ENCODE peak calls at places on chromosomes 2 and 18, in four cellular contexts. E is BJ, R is brain microvascular endothelial cell, L is AG04450. O is an unnamed sample.

GRCh38 chr2:156331572-156332451 is 709 bp downstream of the NR4A2 start:
- DNase-seq in E (no peak), R (peak; percentile 83), L (no peak), O (peak; percentile 60)

GRCh38 chr2:179410552-179411356 is 146.1 kb upstream of the SESTD1 start:
- DNase-seq in E (no peak), R (peak; percentile 73), L (peak; percentile 23), O (peak; percentile 11)

GRCh38 chr2:112092286-112093041 is 37.4 kb downstream of the TMEM87B start:
- DNase-seq in E (peak; percentile 33), R (peak; percentile 67), L (peak; percentile 37), O (peak; percentile 36)

GRCh38 chr18:48032876-48033769 is 102.7 kb upstream of the SMAD2 start:
- DNase-seq in E (no peak), R (peak; percentile 57), L (no peak), O (peak; percentile 17)

GRCh38 chr2:68196120-68196716 is 38.5 kb downstream of the PNO1 start:
- DNase-seq in E (no peak), R (peak; percentile 33), L (no peak), O (no peak)

GRCh38 chr2:189210250-189211075 is 30.9 kb upstream of the COL5A2 start:
- DNase-seq in E (peak; percentile 94), R (peak; percentile 85), L (peak; percentile 93), O (peak; percentile 92)

GRCh38 chr2:109151519-109151918 is 22.5 kb downstream of the SH3RF3 start:
- DNase-seq in E (no peak), R (no peak), L (no peak), O (no peak)

GRCh38 chr2:71831208-71831577 is 316.5 kb downstream of the CYP26B1 start:
- DNase-seq in E (peak; percentile 92), R (peak; percentile 88), L (peak; percentile 46), O (peak; percentile 41)

GRCh38 chr2:20579866-20580265 is 71.0 kb downstream of the HS1BP3 start:
- DNase-seq in E (no peak), R (no peak), L (no peak), O (no peak)

GRCh38 chr2:174013310-174013751 is 48.2 kb upstream of the SP3 start:
- DNase-seq in E (no peak), R (no peak), L (no peak), O (no peak)

GRCh38 chr18:79507076-79507545 is 111.4 kb downstream of the NFATC1 start:
- DNase-seq in E (no peak), R (peak; percentile 29), L (no peak), O (no peak)

GRCh38 chr2:98488252-98488651 is 43.6 kb downstream of the INPP4A start:
- DNase-seq in E (no peak), R (no peak), L (no peak), O (no peak)

GRCh38 chr2:65309699-65310098 is 82.1 kb downstream of the ACTR2 start:
- DNase-seq in E (no peak), R (no peak), L (no peak), O (no peak)

GRCh38 chr18:45687617-45688016 is 36.4 kb upstream of the SLC14A1 start:
- DNase-seq in E (no peak), R (no peak), L (no peak), O (no peak)

GRCh38 chr2:12675352-12675795 is 41.4 kb upstream of the TRIB2 start:
- DNase-seq in E (no peak), R (peak; percentile 76), L (no peak), O (no peak)

GRCh38 chr18:54416459-54416858 is 58.8 kb downstream of the C18orf54 start:
- DNase-seq in E (peak; percentile 68), R (peak; percentile 68), L (no peak), O (peak; percentile 86)

GRCh38 chr18:80157708-80158343 is 48.8 kb downstream of the ADNP2 start:
- DNase-seq in E (no peak), R (peak; percentile 58), L (peak; percentile 51), O (peak; percentile 31)

GRCh38 chr2:68491582-68491981 is 24.2 kb downstream of the APLF start:
- DNase-seq in E (no peak), R (no peak), L (no peak), O (no peak)

GRCh38 chr2:85231242-85231805 is 96.5 kb downstream of the TGOLN2 start:
- DNase-seq in E (no peak), R (no peak), L (no peak), O (no peak)

GRCh38 chr2:226611944-226612318 is 187.7 kb downstream of the IRS1 start:
- DNase-seq in E (no peak), R (no peak), L (no peak), O (peak; percentile 31)

GRCh38 chr2:121140734-121141133 is 144.3 kb downstream of the TFCP2L1 start:
- DNase-seq in E (no peak), R (no peak), L (no peak), O (no peak)

GRCh38 chr2:216664593-216665034 is 30.7 kb downstream of the IGFBP5 start:
- DNase-seq in E (no peak), R (peak; percentile 50), L (no peak), O (no peak)

GRCh38 chr2:15159751-15160177 is 401.4 kb downstream of the NBAS start:
- DNase-seq in E (no peak), R (peak; percentile 71), L (peak; percentile 23), O (no peak)

GRCh38 chr18:23484783-23485182 is 18.5 kb upstream of the RMC1 start:
- DNase-seq in E (no peak), R (no peak), L (no peak), O (no peak)

GRCh38 chr2:135688978-135689377 is 52.7 kb upstream of the UBXN4 start:
- DNase-seq in E (no peak), R (no peak), L (no peak), O (no peak)

DNA sequence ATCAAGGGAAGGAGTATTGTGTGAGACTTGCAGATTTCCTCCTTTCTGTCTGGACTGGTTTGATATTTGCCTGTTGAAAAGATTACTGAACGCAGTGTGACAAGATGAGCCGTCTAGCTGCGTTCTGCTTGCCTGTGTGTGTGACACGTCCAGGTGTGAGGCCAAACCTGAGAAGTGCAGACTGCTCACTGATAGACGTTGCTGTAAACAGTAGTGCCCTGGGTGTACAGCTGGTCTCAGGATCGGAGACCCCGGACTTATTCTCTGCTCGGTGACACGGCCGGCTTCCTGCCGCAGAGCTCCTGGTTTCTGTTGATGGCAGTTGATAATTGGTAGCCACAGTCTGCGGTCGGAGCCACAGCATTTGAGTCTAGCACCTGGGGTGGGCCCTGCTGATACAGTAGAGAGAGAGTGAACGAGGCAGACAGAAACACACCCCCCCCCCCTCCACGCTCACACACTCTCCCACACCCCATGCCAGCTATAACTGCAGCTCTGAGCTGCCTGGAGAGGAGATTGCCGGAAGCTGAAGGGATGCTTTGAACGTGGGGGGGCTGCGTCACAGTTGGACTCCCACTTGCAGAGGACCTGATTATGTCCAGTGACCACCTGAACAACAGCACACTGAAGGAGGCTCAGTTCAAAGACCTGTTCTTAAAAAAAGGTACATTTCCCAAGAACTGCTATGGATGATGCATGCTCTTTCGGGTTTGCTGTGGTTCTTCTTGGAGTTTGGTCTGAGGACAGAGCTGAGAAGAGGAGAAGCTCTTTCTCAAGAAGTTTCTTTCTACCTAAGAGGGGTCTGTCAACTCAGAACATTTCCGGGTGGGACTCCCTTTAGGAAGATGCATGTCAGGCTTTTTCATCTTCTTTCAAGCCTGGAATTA is 114.0 kb downstream of the FAM210A start:
- DNase-seq in E (no peak), R (no peak), L (no peak), O (no peak)
- H3K4me3 ChIP-seq in E (no peak overlapping the region), R (peak overlapping the region; percentile 9), L (no peak overlapping the region), O (peak overlapping the region; percentile 20)

GRCh38 chr18:25229858-25230257 is 122.1 kb downstream of the ZNF521 start:
- DNase-seq in E (no peak), R (no peak), L (no peak), O (no peak)

GRCh38 chr18:25230658-25231326 is 121.2 kb downstream of the ZNF521 start:
- DNase-seq in E (peak; percentile 67), R (peak; percentile 68), L (peak; percentile 80), O (peak; percentile 90)

GRCh38 chr18:25229080-25229479 is 122.9 kb downstream of the ZNF521 start:
- DNase-seq in E (peak; percentile 53), R (peak; percentile 41), L (peak; percentile 52), O (peak; percentile 65)

GRCh38 chr18:25233582-25234362 is 118.2 kb downstream of the ZNF521 start:
- DNase-seq in E (peak; percentile 33), R (peak; percentile 32), L (no peak), O (no peak)

GRCh38 chr18:25231327-25231691 is 120.7 kb downstream of the ZNF521 start:
- DNase-seq in E (no peak), R (no peak), L (no peak), O (peak; percentile 60)
- H3K4me3 ChIP-seq in E (no peak overlapping the region), R (no peak overlapping the region), L (peak overlapping the region; percentile 32), O (no peak overlapping the region)

GRCh38 chr2:100957971-100958653 is 44.0 kb upstream of the RPL31 start:
- DNase-seq in E (peak; percentile 99), R (no peak), L (peak; percentile 55), O (peak; percentile 94)
- H3K4me3 ChIP-seq in E (no peak overlapping the region), R (no peak overlapping the region), L (no peak overlapping the region), O (no peak overlapping the region)

GRCh38 chr2:128590309-128591021 is 271.8 kb upstream of the HS6ST1 start:
- DNase-seq in E (no peak), R (no peak), L (no peak), O (no peak)
- H3K4me3 ChIP-seq in E (no peak overlapping the region), R (no peak overlapping the region), L (no peak overlapping the region), O (no peak overlapping the region)